ENCODE peak calls at places on chromosome 1, in six cellular contexts. D is lung; I is astrocyte of the cerebellum; G is heart right ventricle; J is astrocyte; B is CD8-positive, alpha-beta T cell. P is an unnamed sample.

GRCh38 chr1:67053535-67053784 is 488 bp downstream of the SLC35D1 start:
- DNase-seq in I (no peak), J (no peak), G (peak; percentile 59), B (no peak), D (no peak), P (no peak)

GRCh38 chr1:37616330-37616729 is 18.4 kb downstream of the RSPO1 start:
- DNase-seq in B (no peak), I (no peak), D (no peak), G (no peak), J (no peak), P (no peak)

GRCh38 chr1:87594736-87595383 is 266.2 kb downstream of the LMO4 start:
- DNase-seq in D (no peak), G (no peak), B (no peak), I (peak; percentile 3), J (peak; percentile 11), P (no peak)

GRCh38 chr1:118970451-118970850 is 17.7 kb downstream of the TBX15 start:
- DNase-seq in G (no peak), D (no peak), J (no peak), B (no peak), I (no peak), P (no peak)

GRCh38 chr1:210625715-210626114 is 297.0 kb downstream of the HHAT start:
- DNase-seq in I (no peak), D (no peak), J (no peak), B (no peak), G (no peak), P (no peak)

GRCh38 chr1:153546796-153547559 is 1.4 kb upstream of the S100A4 start:
- DNase-seq in I (no peak), B (no peak), J (no peak), D (no peak), G (no peak), P (peak; percentile 17)

GRCh38 chr1:180261524-180262160 is 31.6 kb downstream of the LHX4 start:
- DNase-seq in J (peak; percentile 71), I (peak; percentile 8), B (no peak), D (no peak), G (no peak), P (no peak)

GRCh38 chr1:207649865-207650580 is 5.1 kb downstream of the CR1L start:
- DNase-seq in D (no peak), J (no peak), G (no peak), I (no peak), B (no peak), P (no peak)

GRCh38 chr1:65213271-65213905 is 65.4 kb downstream of the AK4 start:
- DNase-seq in I (no peak), B (no peak), J (no peak), G (no peak), D (no peak), P (no peak)

GRCh38 chr1:12505639-12506311 is 112.2 kb downstream of the DHRS3 start:
- DNase-seq in D (no peak), B (no peak), I (no peak), G (no peak), J (no peak), P (no peak)

GRCh38 chr1:182599339-182599738 is 4.8 kb downstream of the RGS16 start:
- DNase-seq in G (no peak), I (no peak), D (no peak), B (no peak), J (no peak), P (no peak)

GRCh38 chr1:108574008-108574407 is 14.1 kb downstream of the EEIG2 start:
- DNase-seq in I (no peak), J (no peak), G (no peak), B (no peak), D (no peak), P (no peak)

GRCh38 chr1:35097224-35097623 is 18.0 kb downstream of the ZMYM1 start:
- DNase-seq in G (no peak), B (no peak), I (peak; percentile 32), D (no peak), J (peak; percentile 54), P (no peak)

GRCh38 chr1:9449106-9449627 is 90.1 kb upstream of the SLC25A33 start:
- DNase-seq in D (no peak), J (peak; percentile 83), B (no peak), I (no peak), G (peak; percentile 48), P (no peak)

GRCh38 chr1:145978860-145979745 is 14.6 kb downstream of the POLR3GL start:
- DNase-seq in I (peak; percentile 99), B (peak; percentile 58), D (peak; percentile 96), J (peak; percentile 100), G (peak; percentile 98), P (peak; percentile 100)

GRCh38 chr1:188706742-188707141 is 1770.9 kb downstream of the BRINP3 start:
- DNase-seq in J (peak; percentile 92), I (peak; percentile 5), D (no peak), B (no peak), G (no peak), P (peak; percentile 93)

GRCh38 chr1:62241357-62242131 is 46.9 kb downstream of the L1TD1 start:
- DNase-seq in G (no peak), D (peak; percentile 34), I (no peak), J (no peak), B (no peak), P (no peak)

GRCh38 chr1:183841550-183841949 is 36.6 kb downstream of the RGL1 start:
- DNase-seq in B (no peak), I (no peak), D (no peak), G (no peak), J (no peak), P (peak; percentile 61)

GRCh38 chr1:109787845-109788605 is 24.3 kb upstream of the EPS8L3 start:
- DNase-seq in G (no peak), I (no peak), D (no peak), B (no peak), J (no peak), P (no peak)

GRCh38 chr1:175508320-175509110 is 234.9 kb downstream of the TNR start:
- DNase-seq in D (no peak), I (no peak), J (peak; percentile 53), G (no peak), B (no peak), P (peak; percentile 10)

GRCh38 chr1:20964540-20965484 is 177.7 kb upstream of the HP1BP3 start:
- DNase-seq in J (no peak), G (no peak), B (no peak), I (no peak), D (no peak), P (no peak)

GRCh38 chr1:185398022-185398421 is 81.0 kb upstream of the IVNS1ABP start:
- DNase-seq in G (no peak), J (no peak), D (no peak), I (no peak), B (no peak), P (peak; percentile 10)

GRCh38 chr1:160284220-160284781 is 632 bp downstream of the PEX19 start:
- DNase-seq in B (no peak), I (no peak), J (peak; percentile 66), D (peak; percentile 47), G (no peak), P (peak; percentile 65)

GRCh38 chr1:52368383-52369172 is 2.6 kb upstream of the CC2D1B start:
- DNase-seq in B (peak; percentile 50), D (peak; percentile 43), J (peak; percentile 15), I (no peak), G (peak; percentile 33), P (peak; percentile 92)
- TF ChIP-seq CTCF in B (no peak), D (no peak), J (no peak), I (peak; percentile 32), G (peak; percentile 36), P (peak; percentile 13)

GRCh38 chr1:17205652-17206051 is 724 bp downstream of the PADI1 start:
- DNase-seq in I (no peak), B (no peak), D (no peak), G (no peak), J (no peak), P (no peak)
- TF ChIP-seq CTCF in I (no peak), B (no peak), D (no peak), G (no peak), J (no peak), P (no peak)

GRCh38 chr1:202203238-202204039 is 9.8 kb downstream of the LGR6 start:
- DNase-seq in I (no peak), J (no peak), D (no peak), B (no peak), G (no peak), P (no peak)

GRCh38 chr1:202204065-202204464 is 10.5 kb downstream of the LGR6 start:
- DNase-seq in D (no peak), J (no peak), G (no peak), B (no peak), I (no peak), P (no peak)

GRCh38 chr1:202207292-202207691 is 13.7 kb downstream of the LGR6 start:
- DNase-seq in D (no peak), G (peak; percentile 17), I (peak; percentile 79), B (no peak), J (peak; percentile 68), P (peak; percentile 31)

GRCh38 chr1:202208458-202208857 is 14.9 kb downstream of the LGR6 start:
- DNase-seq in B (no peak), D (no peak), G (no peak), I (no peak), J (no peak), P (no peak)

DNA sequence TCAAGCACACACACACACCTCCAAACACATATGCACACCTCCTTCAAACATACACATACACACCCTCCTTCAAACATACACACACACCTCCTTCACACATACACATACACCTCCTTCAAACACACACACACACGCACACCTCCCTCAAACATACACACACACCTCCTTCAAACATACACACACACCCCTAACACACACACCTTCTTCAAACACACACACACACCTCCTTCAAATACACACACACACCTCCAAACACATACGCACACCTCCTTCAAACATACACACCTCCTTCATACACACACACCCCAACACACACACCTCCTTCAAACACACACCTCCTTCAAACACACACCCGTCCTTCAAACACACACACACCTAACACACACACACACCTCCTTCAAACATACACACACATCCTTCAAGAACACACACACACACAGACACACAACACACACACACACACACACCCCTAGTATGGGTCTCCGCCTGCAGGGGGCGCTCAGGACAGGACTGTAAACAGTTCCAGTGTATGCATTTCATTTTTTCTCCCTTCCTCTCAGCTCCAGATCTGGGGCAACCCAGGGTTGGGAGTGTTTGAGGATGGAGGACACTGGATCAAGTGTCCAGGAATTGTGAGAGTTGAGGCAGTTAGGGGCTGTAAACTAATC is 12.1 kb downstream of the LGR6 start:
- DNase-seq in I (no peak), J (no peak), D (no peak), B (no peak), G (no peak), P (no peak)
- TF ChIP-seq CTCF in I (peak; percentile 23), J (peak; percentile 17), D (no peak), B (no peak), G (no peak), P (peak; percentile 38)

DNA sequence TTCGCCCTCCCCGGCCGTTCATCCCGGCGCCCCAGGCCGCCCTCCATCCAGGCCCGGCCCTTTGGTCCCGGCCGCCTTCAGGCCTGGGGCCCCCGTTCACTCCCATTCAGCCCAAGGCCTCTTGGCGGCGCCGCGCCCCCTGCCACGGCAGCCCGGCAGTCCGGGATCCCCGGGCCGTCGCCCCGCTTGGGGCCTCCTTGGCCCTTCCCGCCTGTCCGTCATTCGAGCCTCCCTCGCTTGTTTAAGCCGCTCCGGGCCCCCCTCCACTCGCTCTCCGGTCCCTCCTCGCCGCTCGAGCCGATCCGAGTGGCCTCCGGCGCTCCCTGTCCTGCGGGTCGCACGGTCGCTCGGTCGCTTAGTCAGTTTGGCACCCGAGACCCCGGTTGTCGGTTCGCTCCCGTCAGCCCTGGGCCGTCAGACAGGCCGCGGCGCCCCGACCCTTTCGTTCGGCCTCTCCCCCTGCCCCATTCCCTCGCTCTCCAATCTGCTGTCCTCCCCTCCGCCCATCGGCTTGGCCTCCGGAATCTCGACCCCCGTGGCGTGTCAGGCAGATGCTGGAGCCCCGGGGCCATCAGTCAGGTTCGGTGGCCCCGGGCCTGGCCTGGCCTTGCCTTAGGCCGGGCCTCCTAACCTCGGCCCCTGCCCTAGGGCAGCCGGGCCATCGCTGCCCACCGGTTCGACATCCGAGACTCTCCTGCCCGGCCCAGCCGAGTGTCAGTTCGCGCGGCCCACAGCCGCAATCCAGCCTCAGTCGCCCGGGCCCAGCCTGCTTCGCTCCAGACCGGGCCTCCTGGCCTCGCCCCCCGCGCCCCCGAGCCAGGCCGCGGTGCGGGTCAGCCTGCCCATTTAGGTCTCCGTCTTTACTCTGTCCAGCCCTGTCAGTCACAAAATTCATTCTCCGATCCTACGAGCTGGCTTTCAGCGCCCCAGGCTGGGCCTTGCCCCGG is 1.1 kb downstream of the LRRC41 start:
- DNase-seq in B (peak; percentile 23), G (peak; percentile 42), D (peak; percentile 43), I (no peak), J (peak; percentile 44), P (peak; percentile 45)
- TF ChIP-seq CTCF in B (peak; percentile 28), G (peak; percentile 38), D (no peak), I (peak; percentile 23), J (no peak), P (no peak)

P was measured in epithelial cell of esophagus.